ENCODE peak calls at places on chromosomes 16 and 17, in nine cellular contexts. X is GF-D8, M is suprapubic skin, A is hippocampal formation, U is RPMI8226, N is tibial nerve, V is NCI-H1092, T is cardiac septum, W is small intestine. P is an unnamed sample.

GRCh38 chr17:68396226-68396780 is 61.0 kb downstream of the WIPI1 start:
- DNase-seq in X (no peak), T (no peak), M (no peak), N (no peak), A (no peak), W (no peak), V (no peak), U (no peak), P (no peak)

GRCh38 chr17:39461911-39462641 is 790 bp downstream of the CDK12 start:
- DNase-seq in X (no peak), T (peak; percentile 77), W (peak; percentile 48), V (peak; percentile 37), A (peak; percentile 64), U (no peak), M (peak; percentile 78), N (peak; percentile 22), P (no peak)

GRCh38 chr16:67647681-67648080 is 2.7 kb downstream of the CARMIL2 start:
- DNase-seq in W (no peak), X (no peak), A (no peak), V (no peak), U (peak; percentile 1), M (no peak), T (no peak), N (no peak), P (no peak)

GRCh38 chr17:76466775-76467130 is 650 bp upstream of the AANAT start:
- DNase-seq in X (no peak), V (no peak), M (no peak), U (no peak), W (no peak), A (no peak), T (no peak), N (no peak), P (no peak)

GRCh38 chr17:74182041-74182783 is 21.3 kb upstream of the RPL38 start:
- DNase-seq in N (no peak), T (no peak), X (no peak), W (no peak), M (no peak), A (no peak), V (peak; percentile 9), U (no peak), P (no peak)

GRCh38 chr16:77660311-77660710 is 62.0 kb upstream of the NUDT7 start:
- DNase-seq in N (no peak), M (no peak), W (no peak), U (peak; percentile 23), V (no peak), A (no peak), T (no peak), X (no peak), P (no peak)

GRCh38 chr17:82384730-82385429 is 13.3 kb downstream of the UTS2R start:
- DNase-seq in V (peak; percentile 46), X (no peak), A (no peak), N (peak; percentile 54), U (peak; percentile 93), M (no peak), T (no peak), W (peak; percentile 64), P (no peak)

GRCh38 chr17:73998246-73999220 is 204.9 kb upstream of the RPL38 start:
- DNase-seq in U (peak; percentile 73), N (peak; percentile 15), X (no peak), M (no peak), V (peak; percentile 62), W (peak; percentile 67), T (peak; percentile 81), A (no peak), P (peak; percentile 41)

GRCh38 chr17:2776589-2777241 is 19.5 kb upstream of the RAP1GAP2 start:
- DNase-seq in X (no peak), V (peak; percentile 55), T (no peak), A (no peak), W (peak; percentile 43), M (no peak), N (no peak), U (no peak), P (no peak)

GRCh38 chr16:58515871-58516767 is 802 bp downstream of the SETD6 start:
- DNase-seq in W (peak; percentile 65), V (no peak), M (no peak), N (no peak), A (no peak), X (no peak), T (no peak), U (peak; percentile 90), P (peak; percentile 37)

GRCh38 chr17:83056583-83057396 is 22.6 kb upstream of the METRNL start:
- DNase-seq in X (no peak), T (peak; percentile 74), U (no peak), M (no peak), A (no peak), N (peak; percentile 11), V (no peak), W (no peak), P (no peak)

GRCh38 chr17:38575781-38576180 is 30.0 kb downstream of the SRCIN1 start:
- DNase-seq in W (no peak), T (no peak), X (no peak), A (no peak), U (no peak), M (no peak), N (no peak), V (no peak), P (no peak)

GRCh38 chr16:3968556-3968955 is 88.0 kb upstream of the CREBBP start:
- DNase-seq in V (no peak), X (no peak), T (no peak), U (no peak), M (no peak), A (no peak), N (no peak), W (no peak), P (no peak)

GRCh38 chr17:36731806-36732205 is 130.4 kb downstream of the MRM1 start:
- DNase-seq in U (no peak), A (no peak), V (no peak), W (no peak), T (no peak), X (no peak), M (no peak), N (no peak), P (no peak)

GRCh38 chr16:8204769-8205168 is 385.5 kb downstream of the TMEM114 start:
- DNase-seq in W (no peak), M (no peak), X (no peak), T (no peak), V (no peak), U (no peak), N (no peak), A (no peak), P (no peak)

GRCh38 chr17:14950216-14950615 is 314.9 kb downstream of the PMP22 start:
- DNase-seq in U (no peak), V (no peak), N (no peak), A (no peak), X (no peak), M (no peak), T (no peak), W (no peak), P (no peak)

GRCh38 chr17:62714016-62714777 is 86.7 kb downstream of the MRC2 start:
- DNase-seq in N (no peak), X (no peak), T (peak; percentile 36), U (no peak), M (peak; percentile 57), V (no peak), W (no peak), A (no peak), P (no peak)

GRCh38 chr16:67277999-67278772 is 1.1 kb upstream of the PLEKHG4 start:
- DNase-seq in U (peak; percentile 67), A (no peak), N (no peak), W (peak; percentile 34), V (no peak), X (no peak), M (no peak), T (no peak), P (no peak)

GRCh38 chr17:292531-293382 is 59.9 kb downstream of the RPH3AL start:
- DNase-seq in M (no peak), U (no peak), W (no peak), V (no peak), A (no peak), X (no peak), T (peak; percentile 73), N (no peak), P (no peak)

GRCh38 chr17:29622337-29623282 is at the start of gene CORO6:
- DNase-seq in X (no peak), A (peak; percentile 32), U (peak; percentile 52), M (no peak), V (peak; percentile 42), N (peak; percentile 60), W (peak; percentile 32), T (peak; percentile 80), P (peak; percentile 44)

GRCh38 chr16:49469930-49470451 is 96.4 kb downstream of the C16orf78 start:
- DNase-seq in T (peak; percentile 55), N (no peak), A (no peak), W (no peak), M (peak; percentile 64), X (no peak), U (no peak), V (no peak), P (no peak)

GRCh38 chr17:50352693-50353599 is 7.0 kb downstream of the XYLT2 start:
- DNase-seq in M (peak; percentile 66), X (no peak), T (no peak), A (no peak), U (no peak), V (no peak), W (no peak), N (no peak), P (no peak)

GRCh38 chr17:9150407-9151090 is 129.2 kb downstream of the NTN1 start:
- DNase-seq in A (no peak), W (no peak), M (no peak), U (no peak), N (peak; percentile 38), X (no peak), V (no peak), T (no peak), P (no peak)

GRCh38 chr17:700504-701094 is 14.0 kb downstream of the VPS53 start:
- DNase-seq in N (no peak), X (no peak), T (no peak), W (peak; percentile 45), U (peak; percentile 37), M (no peak), V (no peak), A (no peak), P (no peak)

GRCh38 chr16:57803413-57803990 is 1.2 kb upstream of the KIFC3 start:
- DNase-seq in V (no peak), M (no peak), A (peak; percentile 80), X (no peak), N (no peak), T (peak; percentile 87), U (no peak), W (no peak), P (no peak)

GRCh38 chr17:62631936-62632924 is 4.8 kb downstream of the MRC2 start:
- DNase-seq in V (no peak), W (no peak), N (no peak), M (no peak), T (no peak), U (no peak), X (no peak), A (no peak), P (no peak)

GRCh38 chr17:79612468-79613194 is 1.8 kb upstream of the RBFOX3 start:
- DNase-seq in V (peak; percentile 65), W (peak; percentile 49), X (no peak), T (no peak), U (peak; percentile 83), N (no peak), M (no peak), A (no peak), P (no peak)

GRCh38 chr17:3505008-3505407 is 29.2 kb downstream of the ASPA start:
- DNase-seq in T (no peak), V (no peak), W (peak; percentile 15), N (no peak), X (no peak), A (no peak), M (no peak), U (no peak), P (no peak)

GRCh38 chr17:4556996-4557395 is 1.8 kb upstream of the MYBBP1A start:
- DNase-seq in W (no peak), M (no peak), A (no peak), U (no peak), T (no peak), X (no peak), N (no peak), V (no peak), P (no peak)

GRCh38 chr17:57515662-57516211 is 229.4 kb downstream of the CCDC182 start:
- DNase-seq in W (no peak), T (no peak), X (no peak), A (no peak), N (no peak), V (no peak), U (no peak), M (no peak), P (no peak)

GRCh38 chr17:78748048-78748729 is 33.9 kb downstream of the CYTH1 start:
- DNase-seq in V (no peak), T (no peak), U (peak; percentile 84), X (no peak), A (no peak), M (no peak), N (peak; percentile 33), W (no peak), P (no peak)

P was measured in activated effector memory CD4-positive, alpha-beta T cell treated with Interleukin-2 at 50 U/mL for 16 hours.